ENCODE peak calls at places on chromosomes 13 and 19, in four cellular contexts. M is fibroblast of lung; W is CD4-positive, alpha-beta memory T cell; Y is T-helper 1 cell. V is an unnamed sample.

GRCh38 chr13:36310417-36311108 is 12.9 kb upstream of the CCDC169 start:
- DNase-seq in Y (no peak), W (no peak), M (no peak), V (no peak)

GRCh38 chr19:2113436-2114211 is 16.9 kb downstream of the IZUMO4 start:
- DNase-seq in M (no peak), W (no peak), Y (no peak), V (no peak)

GRCh38 chr13:98298599-98298998 is 121.5 kb upstream of the RNF113B start:
- DNase-seq in M (no peak), W (no peak), Y (no peak), V (no peak)

GRCh38 chr19:3117746-3118145 is 18.1 kb upstream of the GNA15 start:
- DNase-seq in M (no peak), W (no peak), Y (no peak), V (no peak)

GRCh38 chr19:11142528-11143171 is 12.9 kb downstream of the SPC24 start:
- DNase-seq in W (no peak), M (peak; percentile 96), Y (no peak), V (no peak)

GRCh38 chr19:4660993-4661392 is 9.1 kb downstream of the MYDGF start:
- DNase-seq in W (no peak), Y (no peak), M (no peak), V (no peak)

GRCh38 chr19:14517446-14517839 is 754 bp downstream of the DNAJB1 start:
- DNase-seq in M (no peak), W (no peak), Y (no peak), V (no peak)

GRCh38 chr13:110108348-110109139 is 198.4 kb downstream of the COL4A1 start:
- DNase-seq in M (peak; percentile 89), Y (no peak), W (no peak), V (no peak)

GRCh38 chr13:107117327-107118012 is 549.5 kb upstream of the ARGLU1 start:
- DNase-seq in Y (no peak), W (no peak), M (no peak), V (no peak)

GRCh38 chr19:51166846-51167490 is 24.9 kb downstream of the SIGLEC7 start:
- DNase-seq in W (peak; percentile 4), Y (no peak), M (no peak), V (no peak)

GRCh38 chr19:2188708-2189385 is 25.1 kb downstream of the DOT1L start:
- DNase-seq in M (peak; percentile 43), Y (no peak), W (no peak), V (no peak)

GRCh38 chr13:50244913-50245574 is 229.8 kb downstream of the KCNRG start:
- DNase-seq in M (peak; percentile 94), W (no peak), Y (no peak), V (peak; percentile 55)

GRCh38 chr19:23699521-23699860 is 12.5 kb upstream of the ZNF675 start:
- DNase-seq in M (no peak), Y (no peak), W (no peak), V (no peak)

GRCh38 chr19:19214892-19215291 is 3.1 kb downstream of the NCAN start:
- DNase-seq in W (no peak), M (peak; percentile 42), Y (no peak), V (no peak)

GRCh38 chr13:114145256-114145655 is 12.8 kb upstream of the RASA3 start:
- DNase-seq in Y (no peak), W (no peak), M (no peak), V (no peak)